ENCODE peak calls at places on chromosomes 16 and 17, in five cellular contexts. U, Y, V, F and O are unnamed samples.

GRCh38 chr17:1227917-1228751 is 42.1 kb upstream of the BHLHA9 start:
- DNase-seq in U (no peak), Y (no peak), V (peak; percentile 45), F (peak; percentile 29), O (no peak)

GRCh38 chr16:17633146-17633966 is 162.6 kb upstream of the XYLT1 start:
- DNase-seq in U (no peak), Y (no peak), V (no peak), F (no peak), O (peak; percentile 70)

GRCh38 chr16:3369073-3369472 is 13.4 kb downstream of the OR2C1 start:
- DNase-seq in U (no peak), Y (no peak), V (no peak), F (no peak), O (no peak)

GRCh38 chr16:68592466-68593337 is 52.4 kb upstream of the CDH3 start:
- DNase-seq in U (no peak), Y (no peak), V (no peak), F (no peak), O (peak; percentile 49)

GRCh38 chr16:81445926-81446317 is 1.3 kb downstream of the CMIP start:
- DNase-seq in U (no peak), Y (no peak), V (no peak), F (no peak), O (no peak)

GRCh38 chr16:1991135-1991551 is 1.4 kb downstream of the SYNGR3 start:
- DNase-seq in U (peak; percentile 26), Y (no peak), V (peak; percentile 31), F (no peak), O (no peak)

GRCh38 chr17:29158515-29159275 is 21.5 kb downstream of the MYO18A start:
- DNase-seq in U (no peak), Y (no peak), V (peak; percentile 30), F (no peak), O (no peak)

GRCh38 chr17:63955232-63955631 is 17.5 kb downstream of the SCN4A start:
- DNase-seq in U (no peak), Y (no peak), V (no peak), F (no peak), O (no peak)

GRCh38 chr17:71110326-71110725 is 941.0 kb downstream of the KCNJ2 start:
- DNase-seq in U (no peak), Y (no peak), V (peak; percentile 19), F (no peak), O (peak; percentile 73)

GRCh38 chr17:8151641-8152111 is 528 bp downstream of the PER1 start:
- DNase-seq in U (no peak), Y (no peak), V (peak; percentile 59), F (peak; percentile 70), O (peak; percentile 45)

GRCh38 chr16:11251525-11252481 is 4.2 kb downstream of the SOCS1 start:
- DNase-seq in U (peak; percentile 66), Y (peak; percentile 20), V (peak; percentile 45), F (no peak), O (peak; percentile 39)

GRCh38 chr16:85249418-85249817 is 137.1 kb upstream of the CIBAR2 start:
- DNase-seq in U (no peak), Y (no peak), V (no peak), F (peak; percentile 42), O (no peak)

GRCh38 chr16:57800213-57801097 is 1.8 kb downstream of the KIFC3 start:
- DNase-seq in U (no peak), Y (no peak), V (peak; percentile 28), F (no peak), O (no peak)

GRCh38 chr16:3141781-3142311 is 7.0 kb downstream of the ZNF213 start:
- DNase-seq in U (no peak), Y (no peak), V (no peak), F (no peak), O (no peak)

GRCh38 chr16:77584205-77584859 is 138.0 kb upstream of the NUDT7 start:
- DNase-seq in U (no peak), Y (no peak), V (peak; percentile 73), F (peak; percentile 45), O (peak; percentile 67)

GRCh38 chr17:75774988-75775668 is 9.5 kb upstream of the UNK start:
- DNase-seq in U (no peak), Y (no peak), V (peak; percentile 81), F (no peak), O (peak; percentile 84)

GRCh38 chr16:66084306-66084705 is 282.2 kb upstream of the CDH5 start:
- DNase-seq in U (no peak), Y (no peak), V (no peak), F (no peak), O (no peak)

GRCh38 chr17:2931426-2931825 is 132.0 kb downstream of the OR1D5 start:
- DNase-seq in U (no peak), Y (no peak), V (peak; percentile 36), F (no peak), O (no peak)

GRCh38 chr17:40112718-40113109 is 9.1 kb upstream of the MSL1 start:
- DNase-seq in U (no peak), Y (no peak), V (no peak), F (no peak), O (no peak)

GRCh38 chr16:72969812-72970211 is 78.1 kb downstream of the ZFHX3 start:
- DNase-seq in U (no peak), Y (no peak), V (no peak), F (no peak), O (no peak)

GRCh38 chr17:79338142-79338541 is 263.5 kb downstream of the ENGASE start:
- DNase-seq in U (no peak), Y (no peak), V (no peak), F (no peak), O (no peak)

GRCh38 chr17:69609495-69610315 is 195.2 kb downstream of the MAP2K6 start:
- DNase-seq in U (no peak), Y (no peak), V (peak; percentile 56), F (no peak), O (peak; percentile 40)